ENCODE peak calls at places on chromosomes 3 and 15, in seven cellular contexts. R is globus pallidus, B is immature natural killer cell, S is RPMI8226, E is GOT3, T is mammary epithelial cell, J is ecto neural progenitor cell. D is an unnamed sample.

GRCh38 chr3:71088019-71088711 is 495.4 kb downstream of the FOXP1 start:
- DNase-seq in R (no peak), B (no peak), S (no peak), E (no peak), T (no peak), J (no peak), D (no peak)

GRCh38 chr3:73729969-73730440 is 105.3 kb upstream of the PDZRN3 start:
- DNase-seq in R (no peak), B (no peak), S (no peak), E (no peak), T (no peak), J (peak), D (no peak)

GRCh38 chr3:126121632-126122031 is 37.7 kb upstream of the SLC41A3 start:
- DNase-seq in R (no peak), B (no peak), S (no peak), E (no peak), T (no peak), J (peak), D (no peak)

GRCh38 chr3:165939141-165939540 is 101.9 kb upstream of the BCHE start:
- DNase-seq in R (no peak), B (no peak), S (no peak), E (no peak), T (no peak), J (no peak), D (no peak)

GRCh38 chr3:97952280-97952679 is 20.0 kb downstream of the RIOX2 start:
- DNase-seq in R (no peak), B (no peak), S (no peak), E (no peak), T (no peak), J (no peak), D (no peak)

GRCh38 chr3:140956058-140956835 is 14.6 kb downstream of the SLC25A36 start:
- DNase-seq in R (no peak), B (no peak), S (no peak), E (no peak), T (no peak), J (no peak), D (no peak)

GRCh38 chr3:177596248-177596821 is 399.1 kb upstream of the TBL1XR1 start:
- DNase-seq in R (no peak), B (no peak), S (peak), E (no peak), T (peak), J (no peak), D (no peak)

GRCh38 chr3:150407051-150407817 is 864 bp upstream of the TSC22D2 start:
- DNase-seq in R (peak), B (peak), S (peak), E (no peak), T (no peak), J (no peak), D (no peak)

GRCh38 chr3:56702487-56703315 is 19.6 kb upstream of the TASOR start:
- DNase-seq in R (peak), B (peak), S (peak), E (no peak), T (peak), J (no peak), D (peak)

GRCh38 chr3:67863869-67864268 is 209.5 kb upstream of the SUCLG2 start:
- DNase-seq in R (no peak), B (no peak), S (peak), E (no peak), T (no peak), J (no peak), D (no peak)

GRCh38 chr15:70344666-70345065 is 246.9 kb upstream of the TLE3 start:
- DNase-seq in R (no peak), B (no peak), S (peak), E (no peak), T (no peak), J (no peak), D (no peak)

GRCh38 chr3:108041253-108041652 is 49.6 kb downstream of the CD47 start:
- DNase-seq in R (no peak), B (no peak), S (no peak), E (no peak), T (no peak), J (no peak), D (no peak)

GRCh38 chr3:141442421-141442820 is 44.4 kb upstream of the RASA2 start:
- DNase-seq in R (no peak), B (no peak), S (no peak), E (no peak), T (no peak), J (peak), D (no peak)

GRCh38 chr3:50415066-50415465 is 55.7 kb upstream of the TMEM115 start:
- DNase-seq in R (no peak), B (no peak), S (no peak), E (no peak), T (no peak), J (no peak), D (no peak)

GRCh38 chr3:67610458-67610857 is 44.0 kb downstream of the SUCLG2 start:
- DNase-seq in R (no peak), B (no peak), S (no peak), E (no peak), T (peak), J (no peak), D (no peak)

GRCh38 chr15:99925661-99926461 is 192.6 kb upstream of the LYSMD4 start:
- DNase-seq in R (peak), B (peak), S (peak), E (no peak), T (peak), J (no peak), D (no peak)

GRCh38 chr15:95152741-95153140 is 921.4 kb downstream of the MCTP2 start:
- DNase-seq in R (no peak), B (no peak), S (no peak), E (no peak), T (peak), J (no peak), D (no peak)

GRCh38 chr3:126360046-126360713 is 3.0 kb upstream of the KLF15 start:
- DNase-seq in R (no peak), B (no peak), S (no peak), E (no peak), T (no peak), J (no peak), D (no peak)

GRCh38 chr3:193554790-193555189 is at the start of gene ATP13A4:
- DNase-seq in R (no peak), B (no peak), S (no peak), E (no peak), T (no peak), J (no peak), D (peak)

GRCh38 chr3:197424674-197425484 is 126.5 kb upstream of the DLG1 start:
- DNase-seq in R (no peak), B (no peak), S (no peak), E (no peak), T (no peak), J (no peak), D (no peak)

GRCh38 chr3:13378155-13378554 is 42.0 kb downstream of the NUP210 start:
- DNase-seq in R (no peak), B (no peak), S (no peak), E (no peak), T (no peak), J (no peak), D (no peak)

GRCh38 chr15:60966316-60966715 is 262.8 kb downstream of the RORA start:
- DNase-seq in R (no peak), B (no peak), S (no peak), E (no peak), T (no peak), J (no peak), D (no peak)

GRCh38 chr3:172904817-172905479 is 154.4 kb downstream of the ECT2 start:
- DNase-seq in R (no peak), B (no peak), S (no peak), E (no peak), T (no peak), J (no peak), D (no peak)

GRCh38 chr3:39750677-39751076 is 58.7 kb upstream of the MYRIP start:
- DNase-seq in R (no peak), B (no peak), S (no peak), E (no peak), T (no peak), J (no peak), D (no peak)

GRCh38 chr3:167740961-167741587 is 5.6 kb downstream of the SERPINI1 start:
- DNase-seq in R (peak), B (no peak), S (peak), E (no peak), T (peak), J (peak), D (peak)

GRCh38 chr3:191350389-191351090 is 20.2 kb upstream of the UTS2B start:
- DNase-seq in R (no peak), B (no peak), S (no peak), E (no peak), T (no peak), J (no peak), D (no peak)

GRCh38 chr15:67839358-67839928 is 402 bp downstream of the RNU6-1 start:
- DNase-seq in R (no peak), B (no peak), S (peak), E (peak), T (peak), J (no peak), D (peak)

GRCh38 chr15:28003302-28004037 is 95.6 kb downstream of the OCA2 start:
- DNase-seq in R (no peak), B (no peak), S (no peak), E (no peak), T (no peak), J (no peak), D (no peak)

GRCh38 chr3:123405021-123405420 is 43.9 kb downstream of the ADCY5 start:
- DNase-seq in R (no peak), B (no peak), S (no peak), E (no peak), T (no peak), J (no peak), D (no peak)

GRCh38 chr15:82132742-82133141 is 86.9 kb upstream of the MEX3B start:
- DNase-seq in R (no peak), B (no peak), S (no peak), E (no peak), T (peak), J (no peak), D (no peak)

GRCh38 chr3:51585197-51585596 is 46.7 kb downstream of the RAD54L2 start:
- DNase-seq in R (peak), B (no peak), S (no peak), E (no peak), T (peak), J (no peak), D (no peak)

GRCh38 chr3:156233875-156234274 is 113.5 kb downstream of the KCNAB1 start:
- DNase-seq in R (no peak), B (no peak), S (no peak), E (no peak), T (peak), J (no peak), D (no peak)

GRCh38 chr15:80404719-80405553 is 754 bp downstream of the ARNT2 start:
- DNase-seq in R (peak), B (no peak), S (no peak), E (no peak), T (no peak), J (peak), D (peak)

GRCh38 chr3:118347781-118348557 is 686.7 kb downstream of the IGSF11 start:
- DNase-seq in R (no peak), B (no peak), S (no peak), E (no peak), T (no peak), J (no peak), D (no peak)

GRCh38 chr15:76251717-76252116 is 59.6 kb downstream of the ETFA start:
- DNase-seq in R (no peak), B (no peak), S (no peak), E (no peak), T (no peak), J (no peak), D (no peak)

GRCh38 chr3:111151438-111151837 is 79.8 kb downstream of the NECTIN3 start:
- DNase-seq in R (no peak), B (no peak), S (no peak), E (no peak), T (peak), J (no peak), D (no peak)

GRCh38 chr3:11622846-11623550 is 20.7 kb downstream of the VGLL4 start:
- DNase-seq in R (no peak), B (no peak), S (no peak), E (no peak), T (no peak), J (no peak), D (no peak)

GRCh38 chr15:92714071-92714456 is 58.5 kb upstream of the FAM174B start:
- DNase-seq in R (peak), B (no peak), S (no peak), E (no peak), T (peak), J (peak), D (peak)

GRCh38 chr3:45693941-45694521 is 4.8 kb downstream of the SACM1L start:
- DNase-seq in R (no peak), B (peak), S (no peak), E (no peak), T (peak), J (no peak), D (no peak)